ENCODE peak calls at places on chromosomes 2 and 18, in nine cellular contexts. S is AG04450, M is small intestine, F is caudate nucleus, U is Karpas-422, E is fibroblast of lung, X is uterus, C is substantia nigra, Y is brain microvascular endothelial cell. T is an unnamed sample.

GRCh38 chr18:37705016-37705415 is 139.4 kb upstream of the CELF4 start:
- DNase-seq in S (no peak), M (no peak), F (no peak), U (no peak), E (no peak), X (no peak), C (no peak), Y (no peak), T (no peak)

GRCh38 chr2:241540766-241541561 is 17.6 kb upstream of the BOK start:
- DNase-seq in S (no peak), M (peak), F (no peak), U (peak), E (peak), X (peak), C (peak), Y (peak), T (peak)

GRCh38 chr18:26493021-26493420 is 55.3 kb downstream of the KCTD1 start:
- DNase-seq in S (no peak), M (no peak), F (no peak), U (no peak), E (peak), X (no peak), C (no peak), Y (no peak), T (no peak)

GRCh38 chr18:68519341-68519740 is 195.6 kb downstream of the TMX3 start:
- DNase-seq in S (no peak), M (no peak), F (no peak), U (no peak), E (no peak), X (no peak), C (no peak), Y (peak), T (no peak)

GRCh38 chr2:177817300-177817699 is 255.3 kb downstream of the PDE11A start:
- DNase-seq in S (no peak), M (no peak), F (no peak), U (no peak), E (no peak), X (no peak), C (no peak), Y (no peak), T (no peak)

GRCh38 chr18:78937166-78937565 is 42.5 kb upstream of the SALL3 start:
- DNase-seq in S (no peak), M (no peak), F (no peak), U (no peak), E (no peak), X (no peak), C (no peak), Y (no peak), T (no peak)

GRCh38 chr2:767440-767839 is 90.2 kb upstream of the TMEM18 start:
- DNase-seq in S (no peak), M (peak), F (no peak), U (peak), E (no peak), X (no peak), C (no peak), Y (no peak), T (no peak)

GRCh38 chr18:49114556-49114955 is 163.8 kb upstream of the SMAD7 start:
- DNase-seq in S (no peak), M (no peak), F (no peak), U (peak), E (no peak), X (no peak), C (no peak), Y (no peak), T (no peak)

GRCh38 chr18:36153203-36153602 is 23.5 kb downstream of the ELP2 start:
- DNase-seq in S (peak), M (no peak), F (no peak), U (no peak), E (peak), X (no peak), C (no peak), Y (no peak), T (no peak)

GRCh38 chr18:76121049-76121448 is 374.0 kb downstream of the ZNF516 start:
- DNase-seq in S (no peak), M (no peak), F (no peak), U (no peak), E (no peak), X (no peak), C (no peak), Y (no peak), T (no peak)

GRCh38 chr2:84924173-84925106 is 19.0 kb downstream of the TMSB10 start:
- DNase-seq in S (no peak), M (peak), F (no peak), U (peak), E (no peak), X (peak), C (no peak), Y (peak), T (peak)

GRCh38 chr2:98569197-98569793 is 39.0 kb downstream of the COA5 start:
- DNase-seq in S (no peak), M (peak), F (no peak), U (peak), E (no peak), X (peak), C (peak), Y (peak), T (peak)

GRCh38 chr2:172701250-172701649 is 34.4 kb upstream of the RAPGEF4 start:
- DNase-seq in S (peak), M (no peak), F (no peak), U (no peak), E (peak), X (no peak), C (no peak), Y (peak), T (no peak)

GRCh38 chr2:234502285-234502918 is 5.5 kb upstream of the ARL4C start:
- DNase-seq in S (peak), M (no peak), F (no peak), U (no peak), E (peak), X (no peak), C (no peak), Y (peak), T (no peak)
- H3K27ac ChIP-seq in S (no peak), M (no peak), F (no peak), U (no peak), E (no peak), X (no peak), C (no peak), Y (peak), T (no peak)

DNA sequence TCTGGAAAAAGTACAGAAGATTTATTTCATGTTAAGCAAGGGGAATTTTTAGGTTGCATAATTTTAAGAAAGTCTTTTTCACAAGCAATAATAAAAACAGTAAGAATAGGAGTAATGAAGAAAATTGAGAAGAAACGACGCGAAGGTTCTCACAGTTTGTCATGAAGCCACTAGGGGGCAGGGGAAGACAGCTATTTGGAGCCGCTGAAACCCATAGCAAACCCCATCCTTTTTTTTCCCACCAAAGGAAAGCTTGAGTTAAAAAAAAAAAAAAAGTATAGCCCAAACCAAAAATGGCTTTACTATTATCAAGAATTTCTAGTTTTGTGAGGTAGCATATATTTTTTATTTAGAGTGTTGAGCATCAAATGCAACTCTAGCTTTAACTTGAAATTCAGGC is 300.9 kb downstream of the PHLPP1 start:
- DNase-seq in S (peak), M (peak), F (no peak), U (peak), E (peak), X (peak), C (peak), Y (peak), T (peak)
- H3K27ac ChIP-seq in S (no peak), M (no peak), F (no peak), U (no peak), E (no peak), X (no peak), C (no peak), Y (no peak), T (no peak)

DNA sequence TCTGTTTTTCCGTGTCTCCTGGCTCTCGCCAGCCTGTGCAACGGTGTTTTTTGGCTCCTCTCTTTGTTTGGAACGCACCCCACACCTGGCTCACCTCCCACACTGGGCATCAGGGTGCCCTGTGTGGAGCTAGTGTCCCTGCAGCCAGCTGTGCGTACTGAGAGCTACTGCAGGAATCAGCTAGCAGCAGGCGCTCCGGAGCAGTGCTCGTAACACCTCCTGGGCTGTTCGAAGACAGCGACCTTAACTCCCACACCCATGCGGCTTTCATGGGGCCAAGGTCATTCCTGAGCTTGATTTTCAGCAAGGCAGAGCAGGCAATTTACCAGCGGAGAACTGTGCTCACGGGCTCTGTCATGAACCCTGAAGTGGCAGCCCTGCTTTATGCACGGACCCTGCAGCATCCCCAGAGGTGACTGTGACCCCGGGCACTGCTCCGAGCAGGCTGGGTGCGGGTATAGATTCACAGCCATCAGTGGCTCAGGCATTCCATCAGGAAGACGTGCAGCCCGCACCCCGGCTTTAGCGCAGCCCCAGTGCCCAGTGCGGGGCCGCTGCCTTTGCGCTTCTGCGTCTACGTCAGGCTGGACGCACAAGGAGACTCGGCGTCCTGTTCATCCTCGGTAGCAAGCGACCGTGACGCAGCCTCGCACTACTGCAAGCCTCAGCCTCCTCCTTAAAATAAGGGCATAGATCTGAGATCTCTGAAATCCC is 58.3 kb downstream of the ADI1 start:
- DNase-seq in S (no peak), M (peak), F (no peak), U (no peak), E (no peak), X (peak), C (no peak), Y (no peak), T (no peak)
- H3K27ac ChIP-seq in S (no peak), M (peak), F (no peak), U (peak), E (no peak), X (no peak), C (no peak), Y (no peak), T (no peak)

DNA sequence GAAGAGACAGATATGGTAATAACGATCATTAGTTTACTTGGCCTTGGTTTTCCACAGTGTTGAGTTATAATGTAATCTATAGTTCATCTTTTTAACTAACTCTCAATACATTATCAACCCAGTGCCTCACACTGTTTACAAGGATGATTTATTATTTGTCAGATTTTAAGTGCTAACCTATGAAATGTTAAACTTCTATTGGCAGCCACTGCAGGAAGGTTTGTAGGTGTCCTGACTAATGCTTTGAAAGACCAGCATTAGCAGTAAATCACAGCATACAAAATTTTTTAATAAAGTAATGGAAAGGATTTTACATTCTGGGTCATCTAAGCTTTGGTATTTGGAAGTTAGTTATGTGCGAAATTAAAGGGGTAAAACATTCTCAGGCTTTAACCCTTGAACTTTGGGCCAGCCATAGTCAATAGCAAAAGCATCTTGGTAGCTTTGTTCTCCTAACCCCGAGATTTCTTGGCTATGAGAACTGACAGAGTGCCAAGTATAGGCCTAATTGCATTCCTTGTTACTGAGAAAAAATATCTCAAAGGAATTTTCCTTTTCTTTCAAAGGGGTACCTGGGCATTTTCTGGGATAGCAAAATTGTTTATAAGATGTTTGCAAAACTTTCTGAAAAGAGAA is 30.6 kb downstream of the SPATS2L start:
- DNase-seq in S (no peak), M (no peak), F (no peak), U (no peak), E (no peak), X (no peak), C (no peak), Y (no peak), T (no peak)
- H3K27ac ChIP-seq in S (no peak), M (no peak), F (no peak), U (no peak), E (no peak), X (no peak), C (no peak), Y (no peak), T (peak)

DNA sequence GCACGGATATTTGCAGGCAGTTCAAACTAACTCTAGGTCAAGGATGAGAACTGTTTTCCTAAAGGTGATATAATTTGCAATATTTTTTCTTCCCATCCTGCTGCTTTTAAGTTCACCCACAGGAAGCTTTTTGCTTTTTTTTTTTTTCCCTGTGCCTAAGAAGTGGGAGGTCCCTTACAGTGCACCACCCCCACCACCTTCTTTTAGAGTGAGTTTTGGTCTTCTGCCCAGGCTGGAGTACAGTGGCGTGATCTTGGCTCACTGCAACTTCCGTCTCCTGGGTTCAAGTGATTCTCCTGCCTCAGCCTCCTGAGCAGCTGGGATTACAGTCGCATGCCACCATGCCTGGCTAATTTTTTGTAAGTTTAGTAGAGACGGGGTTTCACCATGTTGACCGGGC is 82.5 kb downstream of the KCNS3 start:
- DNase-seq in S (no peak), M (no peak), F (no peak), U (no peak), E (no peak), X (no peak), C (no peak), Y (no peak), T (no peak)
- H3K27ac ChIP-seq in S (no peak), M (no peak), F (no peak), U (no peak), E (no peak), X (no peak), C (no peak), Y (no peak), T (no peak)

DNA sequence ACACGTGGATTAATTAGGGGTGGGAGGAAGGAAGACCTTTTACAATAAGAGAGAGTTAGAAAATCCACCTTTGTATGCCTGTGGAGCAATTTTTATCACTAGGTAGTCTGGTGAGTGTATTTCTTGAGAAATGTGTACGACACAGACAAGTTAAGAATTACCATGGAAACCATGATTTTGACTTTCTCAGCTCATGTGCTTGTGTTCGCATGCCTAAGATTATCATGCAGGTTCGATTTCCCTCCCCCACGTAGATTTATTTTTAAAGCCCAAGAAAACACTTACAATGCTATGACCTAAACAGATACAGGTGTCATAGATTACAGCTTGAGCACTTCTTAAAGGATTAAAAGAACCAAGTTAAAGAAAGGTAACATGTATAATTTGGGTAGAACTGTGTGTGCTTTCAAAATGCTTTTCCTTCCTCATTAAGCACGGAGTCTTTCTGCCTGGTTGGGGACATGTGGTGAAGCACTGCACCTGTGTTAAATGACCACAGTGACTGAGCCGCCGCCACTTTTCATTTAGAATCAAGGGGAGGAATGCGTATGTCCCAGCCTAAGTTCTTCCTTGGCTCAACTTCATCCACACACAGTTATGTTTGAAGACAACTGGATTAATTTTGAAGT is 16.6 kb downstream of the SERTAD2 start:
- DNase-seq in S (no peak), M (no peak), F (no peak), U (no peak), E (no peak), X (no peak), C (no peak), Y (no peak), T (peak)
- H3K27ac ChIP-seq in S (no peak), M (peak), F (peak), U (no peak), E (no peak), X (no peak), C (no peak), Y (no peak), T (peak)

GRCh38 chr2:52539026-52539964 is 1228.3 kb upstream of the CHAC2 start:
- DNase-seq in S (peak), M (no peak), F (no peak), U (no peak), E (peak), X (no peak), C (no peak), Y (no peak), T (no peak)
- H3K27ac ChIP-seq in S (peak), M (no peak), F (no peak), U (no peak), E (peak), X (no peak), C (no peak), Y (peak), T (no peak)

T was measured in transverse colon.